ENCODE peak calls at places on chromosomes 16 and 17, in six cellular contexts. O is IMR-90; B is kidney; U is CD8-positive, alpha-beta T cell; J is astrocyte; Y is psoas muscle. R is an unnamed sample. For H3K4me1, the result is how much of the 10 kb centered on the place peaks cover.

GRCh38 chr16:79403534-79403933 is 197.0 kb downstream of the MAF start:
- DNase-seq in O (no peak), B (no peak), U (no peak), J (no peak), Y (no peak), R (no peak)

GRCh38 chr17:35774499-35774898 is 13.8 kb downstream of the C17orf50 start:
- DNase-seq in O (peak), B (no peak), U (no peak), J (peak), Y (no peak), R (no peak)

GRCh38 chr16:71573387-71574094 is 3.4 kb downstream of the TAT start:
- DNase-seq in O (no peak), B (no peak), U (no peak), J (no peak), Y (no peak), R (no peak)

GRCh38 chr16:3036726-3037315 is at the start of gene BICDL2:
- DNase-seq in O (no peak), B (peak), U (no peak), J (no peak), Y (no peak), R (no peak)

GRCh38 chr17:45128331-45128730 is 4.0 kb downstream of the PLCD3 start:
- DNase-seq in O (no peak), B (peak), U (no peak), J (no peak), Y (peak), R (no peak)

GRCh38 chr16:80500116-80500859 is 40.5 kb upstream of the DYNLRB2 start:
- DNase-seq in O (no peak), B (no peak), U (no peak), J (no peak), Y (no peak), R (no peak)

GRCh38 chr16:25014500-25015147 is 545 bp downstream of the ARHGAP17 start:
- DNase-seq in O (peak), B (peak), U (peak), J (peak), Y (peak), R (no peak)

GRCh38 chr16:67447508-67448076 is 16.7 kb downstream of the HSD11B2 start:
- DNase-seq in O (peak), B (no peak), U (peak), J (no peak), Y (peak), R (no peak)

DNA sequence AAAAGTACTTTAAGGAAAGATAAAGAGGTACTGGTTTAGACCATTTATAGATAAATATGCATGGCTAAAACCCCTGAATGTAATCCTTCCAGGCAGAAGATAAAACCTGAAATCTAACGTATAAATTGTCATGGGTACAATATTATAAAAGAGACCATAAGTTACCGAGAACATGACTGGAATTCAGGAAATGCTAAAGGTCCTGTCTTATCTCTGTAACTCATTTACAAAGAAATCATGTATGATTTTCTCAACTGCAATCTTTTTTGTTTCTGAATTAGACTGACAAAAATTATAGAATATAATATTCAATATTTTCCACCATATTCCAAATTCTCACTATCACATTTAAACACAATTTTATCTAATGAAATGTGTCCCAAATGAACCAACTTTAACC is 9.3 kb upstream of the KANSL1 start:
- DNase-seq in O (no peak), B (no peak), U (no peak), J (no peak), Y (no peak), R (no peak)
- H3K4me1 ChIP-seq in O (under half), B (under half), U (under half), J (under half), Y (under half), R (under half)

GRCh38 chr17:74305865-74306654 is 20.0 kb upstream of the KIF19 start:
- DNase-seq in O (no peak), B (no peak), U (no peak), J (peak), Y (no peak), R (no peak)
- TF ChIP-seq CTCF in O (no peak), B (no peak), U (no peak), J (no peak), Y (no peak), R (no peak)

GRCh38 chr16:86011532-86011931 is 112.6 kb downstream of the IRF8 start:
- DNase-seq in O (no peak), B (peak), U (no peak), J (no peak), Y (no peak), R (no peak)

GRCh38 chr16:86007524-86007923 is 108.6 kb downstream of the IRF8 start:
- DNase-seq in O (no peak), B (no peak), U (no peak), J (no peak), Y (no peak), R (no peak)

GRCh38 chr16:86012221-86012620 is 113.3 kb downstream of the IRF8 start:
- DNase-seq in O (no peak), B (no peak), U (no peak), J (no peak), Y (no peak), R (no peak)

GRCh38 chr16:86013867-86014266 is 114.9 kb downstream of the IRF8 start:
- DNase-seq in O (no peak), B (no peak), U (no peak), J (no peak), Y (no peak), R (no peak)

DNA sequence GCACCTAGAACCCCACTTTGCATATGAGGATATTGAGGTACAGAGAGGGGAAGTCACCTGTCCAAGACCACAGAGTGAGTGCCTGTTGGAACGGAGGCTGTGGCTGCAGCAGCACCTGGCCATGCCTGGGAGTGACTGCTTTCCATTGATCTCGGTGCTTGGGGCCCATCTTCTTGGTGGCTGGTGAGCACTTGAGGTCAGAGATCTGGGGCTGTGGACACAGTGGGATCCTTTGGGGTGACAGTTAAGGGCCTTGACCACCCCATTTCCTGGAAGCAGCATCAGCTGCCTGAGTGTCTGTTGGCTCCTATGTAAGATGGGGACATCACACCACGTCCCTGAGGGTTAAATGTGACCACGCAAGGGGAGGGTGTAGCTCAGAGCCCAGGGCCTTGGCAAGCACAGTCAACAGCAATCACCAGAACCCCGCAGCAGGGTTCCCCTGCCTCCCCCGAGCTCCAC is 111.7 kb downstream of the IRF8 start:
- DNase-seq in O (no peak), B (peak), U (no peak), J (no peak), Y (no peak), R (no peak)
- H3K4me3 ChIP-seq in O (no peak), B (no peak), U (no peak), J (no peak), Y (no peak), R (no peak)

GRCh38 chr16:30748634-30749445 is 615 bp downstream of the PHKG2 start:
- DNase-seq in O (peak), B (no peak), U (no peak), J (peak), Y (peak), R (no peak)

GRCh38 chr16:30746638-30747160 is 1.5 kb upstream of the PHKG2 start:
- DNase-seq in O (no peak), B (no peak), U (no peak), J (no peak), Y (no peak), R (no peak)

GRCh38 chr16:30745082-30745481 is 3.1 kb upstream of the PHKG2 start:
- DNase-seq in O (no peak), B (no peak), U (no peak), J (no peak), Y (no peak), R (no peak)

GRCh38 chr16:30747331-30747730 is 894 bp upstream of the PHKG2 start:
- DNase-seq in O (peak), B (no peak), U (no peak), J (peak), Y (no peak), R (no peak)

DNA sequence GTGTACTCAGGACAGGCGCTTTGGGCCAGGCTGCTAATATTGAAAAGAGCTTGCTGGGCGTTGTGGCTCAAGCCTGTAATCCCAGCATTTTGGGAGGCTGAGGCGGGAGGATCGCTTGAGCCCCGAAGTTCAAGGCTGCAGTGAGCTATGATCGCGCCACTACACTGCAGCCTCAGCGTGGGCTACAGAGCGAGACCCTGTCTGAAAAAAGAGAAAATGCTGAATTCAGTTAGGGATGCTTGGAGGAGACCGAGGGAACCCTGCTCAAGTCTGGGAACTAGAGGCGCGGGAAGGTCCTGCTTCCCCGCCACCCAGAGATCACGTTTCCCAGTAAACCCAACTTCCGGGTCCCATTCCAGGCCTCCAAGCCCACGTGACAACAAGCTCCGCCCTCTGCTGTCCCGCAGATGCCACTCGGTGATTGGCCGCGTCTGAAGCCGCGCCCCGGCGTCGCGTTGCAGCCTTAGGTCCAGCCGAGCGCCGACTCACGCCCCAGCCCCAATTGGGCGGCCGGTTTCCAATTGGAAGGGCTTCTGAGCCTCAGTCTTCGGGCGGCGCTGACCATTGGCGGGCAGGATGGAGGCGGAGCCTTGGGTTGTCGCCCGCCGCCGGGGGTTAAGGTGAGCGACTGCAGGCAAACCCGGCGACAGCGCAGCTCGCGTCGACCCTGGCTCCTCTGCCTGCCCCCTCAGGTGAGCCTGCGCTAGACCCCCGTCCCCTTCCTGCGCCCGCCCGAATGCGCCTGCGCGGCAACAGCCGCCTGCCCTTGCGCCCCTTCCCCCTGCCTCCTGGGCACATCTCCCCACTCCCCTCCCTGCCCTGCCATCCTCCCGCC is at the start of gene PHKG2:
- DNase-seq in O (peak), B (peak), U (peak), J (peak), Y (peak), R (peak)
- H3K4me1 ChIP-seq in O (under half), B (under half), U (under half), J (under half), Y (under half), R (under half)

GRCh38 chr16:20741555-20742285 is at the start of gene THUMPD1:
- DNase-seq in O (peak), B (peak), U (peak), J (peak), Y (peak), R (peak)
- TF ChIP-seq CTCF in O (peak), B (no peak), U (peak), J (no peak), Y (no peak), R (no peak)

DNA sequence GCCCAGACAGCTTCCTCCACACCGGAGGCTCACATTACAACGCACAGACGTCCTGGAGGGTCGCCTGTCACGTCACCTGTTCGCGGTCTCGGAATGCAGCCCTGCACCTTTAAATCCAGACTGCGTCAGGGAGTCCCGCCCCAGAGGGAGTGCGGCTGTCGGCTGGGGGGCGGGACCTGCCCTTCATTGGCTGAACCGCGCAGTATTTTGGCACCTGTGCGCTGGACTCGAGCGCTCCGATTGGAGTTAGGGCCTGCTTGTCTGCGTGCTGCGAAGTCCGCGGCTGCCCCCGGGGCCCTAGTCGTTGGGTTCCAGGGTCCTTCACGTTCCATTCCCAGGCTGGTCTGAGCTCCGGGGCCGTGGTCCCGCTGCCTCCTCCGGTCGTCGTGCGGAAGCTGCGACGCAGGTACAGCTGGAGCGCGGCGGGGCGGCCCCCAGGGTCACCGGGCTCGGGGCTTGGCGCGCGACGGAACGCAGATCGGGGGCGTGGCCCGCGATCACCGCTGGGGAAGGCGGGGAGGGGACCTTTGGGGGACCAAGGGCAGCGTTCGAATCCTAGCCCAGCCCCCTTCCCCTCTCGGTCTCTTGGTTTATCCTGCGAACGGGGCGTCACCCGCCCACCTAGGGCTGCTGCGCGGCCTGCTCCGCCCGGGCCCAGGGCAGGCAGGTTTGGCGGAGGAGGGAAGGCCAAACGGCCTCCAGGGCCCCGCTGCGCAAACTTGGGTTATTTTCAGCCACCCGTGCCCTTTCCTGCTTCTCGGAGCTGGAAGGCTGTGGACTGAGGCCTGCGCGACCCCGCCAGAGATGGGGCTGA is at the start of gene MIEF2:
- DNase-seq in O (peak), B (peak), U (peak), J (peak), Y (peak), R (peak)
- H3K4me3 ChIP-seq in O (peak), B (peak), U (peak), J (peak), Y (peak), R (peak)